ENCODE peak calls at places on chromosomes 7 and 10, in seven cellular contexts. Y is GM12878, A is HepG2, T is K562, Z is H1, P is GM12892, U is GM12891. S is an unnamed sample.

GRCh38 chr7:99930376-99930775 is 956 bp upstream of the GJC3 start:
- DNase-seq in Y (no peak), Z (no peak), A (no peak), U (no peak), P (no peak), T (no peak), S (no peak)

GRCh38 chr10:122387572-122387971 is 13.1 kb downstream of the PLEKHA1 start:
- DNase-seq in U (no peak), P (no peak), A (no peak), Y (no peak), Z (no peak), T (no peak), S (no peak)

GRCh38 chr10:72344932-72345331 is 9.8 kb downstream of the DNAJB12 start:
- DNase-seq in Z (no peak), P (no peak), U (no peak), Y (no peak), A (no peak), T (no peak), S (no peak)

GRCh38 chr7:24328050-24328449 is 44.1 kb downstream of the NPY start:
- DNase-seq in Z (no peak), Y (no peak), A (no peak), P (no peak), T (no peak), U (no peak), S (no peak)

GRCh38 chr10:78071140-78071856 is 37.6 kb downstream of the RPS24 start:
- DNase-seq in P (no peak), U (no peak), Y (no peak), Z (no peak), A (no peak), T (no peak), S (no peak)

GRCh38 chr7:106277976-106278375 is 6.8 kb downstream of the NAMPT start:
- DNase-seq in T (no peak), U (no peak), P (no peak), Z (no peak), A (no peak), Y (no peak), S (no peak)

GRCh38 chr7:36775061-36775631 is 50.9 kb upstream of the AOAH start:
- DNase-seq in P (no peak), Z (no peak), Y (no peak), U (no peak), A (no peak), T (no peak), S (no peak)

GRCh38 chr7:158356454-158356853 is 231.2 kb downstream of the PTPRN2 start:
- DNase-seq in T (no peak), Z (peak), Y (no peak), U (no peak), A (no peak), P (no peak), S (no peak)

GRCh38 chr10:79367421-79368189 is 20.3 kb downstream of the PPIF start:
- DNase-seq in U (no peak), T (no peak), Z (no peak), A (no peak), Y (no peak), P (no peak), S (no peak)

GRCh38 chr7:32587431-32587948 is 92.2 kb downstream of the AVL9 start:
- DNase-seq in U (no peak), T (no peak), P (no peak), Z (no peak), A (peak), Y (no peak), S (no peak)

GRCh38 chr10:113751116-113751728 is at the start of gene PLEKHS1:
- DNase-seq in Z (no peak), U (no peak), P (no peak), T (no peak), A (no peak), Y (no peak), S (no peak)

GRCh38 chr7:40827217-40828085 is 692.6 kb downstream of the SUGCT start:
- DNase-seq in Z (no peak), A (no peak), U (no peak), Y (no peak), T (no peak), P (no peak), S (no peak)

GRCh38 chr7:40826419-40827216 is 691.8 kb downstream of the SUGCT start:
- DNase-seq in Y (no peak), Z (no peak), U (no peak), P (no peak), T (no peak), A (peak), S (no peak)

GRCh38 chr7:40833541-40834234 is 698.9 kb downstream of the SUGCT start:
- DNase-seq in Z (no peak), T (no peak), U (no peak), P (no peak), Y (no peak), A (no peak), S (no peak)

GRCh38 chr7:40828686-40829085 is 693.9 kb downstream of the SUGCT start:
- DNase-seq in Z (no peak), U (no peak), T (no peak), A (no peak), Y (no peak), P (no peak), S (no peak)

DNA sequence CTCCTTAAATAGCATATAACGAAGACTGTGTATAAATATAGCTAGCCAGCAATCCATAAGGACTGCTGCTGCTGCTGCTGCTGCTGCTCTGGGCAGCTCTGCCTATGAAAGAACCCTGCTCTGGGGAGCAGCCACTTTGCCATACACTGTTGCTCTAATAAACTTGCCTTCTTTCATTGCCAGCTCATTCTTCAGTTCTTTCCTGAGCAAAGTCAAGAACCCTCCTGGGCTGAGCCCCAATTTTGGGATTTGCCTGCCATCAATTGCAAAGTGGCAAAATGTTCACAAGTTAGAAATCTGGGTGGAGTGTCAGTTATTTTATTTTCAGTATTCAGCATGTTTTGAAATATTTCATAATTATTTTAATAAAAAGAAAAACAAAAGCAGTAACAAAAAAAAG is 694.4 kb downstream of the SUGCT start:
- DNase-seq in T (no peak), Y (no peak), A (no peak), P (no peak), U (no peak), Z (no peak), S (no peak)
- TF ChIP-seq TAF1 in T (no peak), Y (no peak), A (no peak), P (no peak), U (no peak), Z (no peak), S (no peak)

GRCh38 chr10:133614830-133615580 is 11.6 kb downstream of the FRG2B start:
- DNase-seq in Z (no peak), A (no peak), U (no peak), T (no peak), P (no peak), Y (no peak), S (no peak)
- TF ChIP-seq POLR2AphosphoS5 in Z (no peak), A (no peak), U (no peak), T (no peak), P (no peak), Y (no peak), S (no peak)

GRCh38 chr10:8403711-8404371 is 349.4 kb downstream of the GATA3 start:
- DNase-seq in U (no peak), P (no peak), Z (peak), A (no peak), T (no peak), Y (no peak), S (no peak)

GRCh38 chr10:8401531-8401930 is 347.0 kb downstream of the GATA3 start:
- DNase-seq in U (no peak), T (no peak), Y (no peak), Z (no peak), P (no peak), A (no peak), S (no peak)

GRCh38 chr10:8400151-8400550 is 345.7 kb downstream of the GATA3 start:
- DNase-seq in U (no peak), A (no peak), P (no peak), T (no peak), Y (no peak), Z (no peak), S (no peak)

GRCh38 chr10:8404721-8405120 is 350.2 kb downstream of the GATA3 start:
- DNase-seq in Y (peak), T (no peak), P (no peak), U (no peak), Z (no peak), A (no peak), S (no peak)

DNA sequence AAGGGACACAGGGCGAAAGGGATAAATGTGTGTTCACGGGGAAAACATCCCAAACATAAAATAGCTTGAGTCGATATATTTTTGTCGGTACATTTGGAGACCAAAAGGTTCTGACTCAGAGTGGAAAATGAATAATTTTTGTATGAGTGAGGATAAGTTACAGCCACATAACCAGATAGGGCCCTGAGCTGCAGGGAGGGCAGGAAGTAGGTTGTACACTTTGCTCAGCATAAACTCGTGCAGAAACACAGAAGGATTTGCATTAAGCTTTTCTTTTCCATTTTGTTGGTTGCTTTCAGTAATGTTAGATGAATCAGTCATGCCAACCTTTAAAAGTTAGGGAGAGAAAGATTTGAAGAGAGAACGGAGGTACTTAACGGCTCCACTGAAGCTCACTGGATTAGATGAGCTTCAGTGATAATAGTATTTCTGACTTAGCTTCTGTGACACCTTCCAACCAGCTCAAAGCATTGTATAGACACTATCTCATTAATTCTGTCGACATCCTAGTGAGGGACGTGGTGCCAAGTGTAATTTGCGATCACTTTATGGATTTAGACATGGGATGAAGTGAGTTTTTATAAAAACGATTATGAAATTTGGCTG is 348.1 kb downstream of the GATA3 start:
- DNase-seq in T (no peak), P (no peak), Z (no peak), A (no peak), U (no peak), Y (no peak), S (no peak)
- TF ChIP-seq TAF1 in T (no peak), P (no peak), Z (no peak), A (no peak), U (no peak), Y (no peak), S (no peak)

GRCh38 chr10:4515711-4516110 is 310.3 kb upstream of the AKR1E2 start:
- DNase-seq in A (no peak), U (no peak), Y (no peak), Z (no peak), T (no peak), P (no peak), S (no peak)

GRCh38 chr10:4514445-4515108 is 311.4 kb upstream of the AKR1E2 start:
- DNase-seq in P (peak), U (peak), Y (peak), A (no peak), Z (no peak), T (no peak), S (no peak)

GRCh38 chr10:4509405-4509804 is 316.6 kb upstream of the AKR1E2 start:
- DNase-seq in Z (no peak), P (no peak), U (no peak), T (no peak), A (no peak), Y (no peak), S (no peak)

GRCh38 chr10:4511559-4511958 is 314.4 kb upstream of the AKR1E2 start:
- DNase-seq in P (no peak), Z (no peak), A (no peak), Y (no peak), U (no peak), T (no peak), S (no peak)

GRCh38 chr10:4512557-4513286 is 313.3 kb upstream of the AKR1E2 start:
- DNase-seq in P (no peak), T (no peak), U (no peak), Y (no peak), A (peak), Z (no peak), S (peak)
- TF ChIP-seq POLR2AphosphoS5 in P (no peak), T (no peak), U (no peak), Y (no peak), A (no peak), Z (no peak), S (no peak)

DNA sequence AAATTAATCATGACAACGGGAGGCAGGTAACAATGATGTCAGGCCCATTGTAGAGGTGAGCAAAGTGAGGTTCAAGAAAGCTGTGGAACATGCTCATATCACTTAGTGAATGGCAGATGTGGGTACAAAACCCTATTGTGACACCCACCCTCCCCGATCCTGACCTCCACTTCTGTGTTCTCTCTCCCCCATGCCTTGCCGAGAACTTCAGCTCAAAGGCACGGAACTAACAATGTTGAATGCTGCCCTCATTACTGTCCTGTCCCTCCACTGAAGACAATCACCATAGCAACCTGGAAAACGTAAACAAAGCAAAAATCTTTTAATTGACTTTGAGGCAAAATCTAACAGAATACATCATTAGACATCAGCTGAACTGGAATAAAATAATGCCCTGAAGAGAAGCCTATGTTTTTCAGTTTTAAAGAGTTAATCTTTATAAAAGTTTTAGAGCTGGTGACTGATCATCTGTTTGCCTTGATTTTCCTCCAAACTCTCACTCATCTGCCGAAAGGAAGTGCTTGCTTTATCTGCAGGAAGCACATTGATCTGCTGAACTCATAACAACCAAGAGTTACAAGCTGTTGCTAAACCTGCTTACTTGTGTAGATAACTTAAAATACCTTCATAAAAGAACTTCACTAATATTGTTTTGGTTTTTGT is 133.6 kb downstream of the CUBN start:
- DNase-seq in Z (no peak), T (peak), Y (no peak), A (no peak), P (no peak), U (no peak), S (no peak)
- TF ChIP-seq TAF1 in Z (no peak), T (no peak), Y (no peak), A (no peak), P (no peak), U (no peak), S (no peak)

GRCh38 chr7:87933953-87934698 is at the start of gene ADAM22:
- DNase-seq in U (peak), Z (peak), Y (peak), T (no peak), P (peak), A (peak), S (peak)
- TF ChIP-seq POLR2AphosphoS5 in U (peak), Z (peak), Y (peak), T (no peak), P (peak), A (peak), S (peak)

GRCh38 chr7:16905300-16906044 is 23.7 kb upstream of the AGR3 start:
- DNase-seq in U (no peak), Z (no peak), Y (no peak), A (peak), P (no peak), T (no peak), S (no peak)
- TF ChIP-seq TAF1 in U (no peak), Z (no peak), Y (no peak), A (no peak), P (no peak), T (no peak), S (no peak)